ENCODE peak calls at places on chromosomes 13 and 19, in four cellular contexts. O is A549, H is GM12878, W is HepG2. S is an unnamed sample.

GRCh38 chr19:56927791-56928207 is 87.3 kb upstream of the PEG3 start:
- DNase-seq in H (no peak), W (peak; percentile 80), O (no peak), S (no peak)

GRCh38 chr19:4379383-4380253 is 20.7 kb downstream of the SH3GL1 start:
- DNase-seq in H (peak; percentile 69), O (peak; percentile 27), W (no peak), S (no peak)

GRCh38 chr13:51241720-51242119 is 19.5 kb downstream of the FAM124A start:
- DNase-seq in W (no peak), H (no peak), O (no peak), S (no peak)

GRCh38 chr19:35084078-35084762 is 31.4 kb upstream of the FXYD3 start:
- DNase-seq in H (no peak), O (no peak), W (no peak), S (no peak)

GRCh38 chr19:57241181-57241580 is 749 bp downstream of the ZNF805 start:
- DNase-seq in O (no peak), H (no peak), W (peak; percentile 12), S (peak; percentile 13)

GRCh38 chr13:45280751-45281634 is 60.0 kb downstream of the TPT1 start:
- DNase-seq in W (peak; percentile 47), H (no peak), O (peak; percentile 79), S (no peak)

GRCh38 chr19:3154957-3155736 is 19.3 kb downstream of the GNA15 start:
- DNase-seq in O (peak; percentile 75), H (peak; percentile 88), W (peak; percentile 50), S (peak; percentile 97)

GRCh38 chr13:102702965-102703720 is 8.3 kb upstream of the METTL21C start:
- DNase-seq in O (no peak), H (no peak), W (no peak), S (no peak)

GRCh38 chr19:41302624-41303351 is 7.2 kb upstream of the CCDC97 start:
- DNase-seq in H (peak; percentile 47), O (no peak), W (no peak), S (no peak)

GRCh38 chr19:57269515-57270250 is 10.6 kb upstream of the ZNF460 start:
- DNase-seq in W (no peak), O (no peak), H (peak; percentile 60), S (no peak)

GRCh38 chr19:4449826-4450075 is 7.8 kb downstream of the UBXN6 start:
- DNase-seq in H (no peak), O (no peak), W (no peak), S (no peak)

GRCh38 chr13:24648271-24648670 is 31.9 kb upstream of the ATP12A start:
- DNase-seq in O (no peak), H (no peak), W (no peak), S (no peak)

GRCh38 chr19:18991050-18991449 is 42.3 kb downstream of the SUGP2 start:
- DNase-seq in W (no peak), O (no peak), H (no peak), S (no peak)

GRCh38 chr19:51971624-51972023 is 15.0 kb downstream of the ZNF350 start:
- DNase-seq in O (no peak), W (no peak), H (no peak), S (no peak)

GRCh38 chr19:13149628-13150186 is 468 bp downstream of the STX10 start:
- DNase-seq in H (no peak), O (no peak), W (peak; percentile 37), S (no peak)

GRCh38 chr13:28641600-28641926 is 17.4 kb upstream of the POMP start:
- DNase-seq in H (peak; percentile 85), O (no peak), W (peak; percentile 10), S (no peak)

GRCh38 chr19:53333466-53334449 is at the start of gene ZNF845:
- DNase-seq in H (peak; percentile 63), W (peak; percentile 87), O (peak; percentile 70), S (peak; percentile 86)

GRCh38 chr13:109427148-109427547 is 359.2 kb downstream of the IRS2 start:
- DNase-seq in O (no peak), H (no peak), W (no peak), S (no peak)

GRCh38 chr19:11204943-11205349 is 7.6 kb upstream of the KANK2 start:
- DNase-seq in W (no peak), H (peak; percentile 26), O (no peak), S (no peak)

GRCh38 chr13:27219611-27220010 is 31.7 kb upstream of the RPL21 start:
- DNase-seq in H (no peak), W (no peak), O (no peak), S (no peak)

GRCh38 chr19:30638889-30639288 is 266.7 kb downstream of the ZNF536 start:
- DNase-seq in H (no peak), W (no peak), O (no peak), S (no peak)

GRCh38 chr19:53485046-53486004 is 17.8 kb downstream of the ZNF813 start:
- DNase-seq in H (no peak), W (no peak), O (no peak), S (no peak)

GRCh38 chr13:57874530-57874929 is 243.0 kb downstream of the PCDH17 start:
- DNase-seq in O (no peak), H (no peak), W (no peak), S (no peak)

GRCh38 chr13:46523972-46524737 is 28.8 kb upstream of the LRCH1 start:
- DNase-seq in O (no peak), H (no peak), W (no peak), S (no peak)

GRCh38 chr19:49094505-49095482 is 9.5 kb downstream of the SNRNP70 start:
- DNase-seq in H (no peak), O (no peak), W (no peak), S (no peak)

GRCh38 chr13:63463782-63464610 is 2048.3 kb upstream of the PCDH20 start:
- DNase-seq in H (peak; percentile 21), O (no peak), W (no peak), S (no peak)

DNA sequence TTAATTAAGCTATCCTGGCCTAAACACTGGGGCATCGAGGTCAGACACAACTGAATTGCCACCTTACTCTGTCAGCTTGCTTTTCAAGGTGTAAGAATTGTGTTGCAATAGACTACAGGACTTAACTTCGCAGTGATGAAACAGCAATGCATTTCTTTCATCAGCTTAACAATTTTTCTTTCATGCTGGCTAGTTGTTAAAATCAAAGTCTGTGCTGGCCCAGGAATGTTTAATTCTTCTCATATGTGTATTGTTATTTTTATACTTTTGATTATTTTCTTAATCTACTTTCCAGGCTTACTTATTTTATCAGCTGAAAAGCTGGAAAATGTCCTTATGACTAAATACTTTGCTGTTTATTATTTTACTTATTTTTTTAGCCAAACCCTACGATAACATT is 79.7 kb downstream of the EFNB2 start:
- DNase-seq in H (no peak), W (no peak), O (no peak), S (no peak)
- TF ChIP-seq POLR2AphosphoS2 in H (no peak), W (no peak), O (no peak), S (no peak)

DNA sequence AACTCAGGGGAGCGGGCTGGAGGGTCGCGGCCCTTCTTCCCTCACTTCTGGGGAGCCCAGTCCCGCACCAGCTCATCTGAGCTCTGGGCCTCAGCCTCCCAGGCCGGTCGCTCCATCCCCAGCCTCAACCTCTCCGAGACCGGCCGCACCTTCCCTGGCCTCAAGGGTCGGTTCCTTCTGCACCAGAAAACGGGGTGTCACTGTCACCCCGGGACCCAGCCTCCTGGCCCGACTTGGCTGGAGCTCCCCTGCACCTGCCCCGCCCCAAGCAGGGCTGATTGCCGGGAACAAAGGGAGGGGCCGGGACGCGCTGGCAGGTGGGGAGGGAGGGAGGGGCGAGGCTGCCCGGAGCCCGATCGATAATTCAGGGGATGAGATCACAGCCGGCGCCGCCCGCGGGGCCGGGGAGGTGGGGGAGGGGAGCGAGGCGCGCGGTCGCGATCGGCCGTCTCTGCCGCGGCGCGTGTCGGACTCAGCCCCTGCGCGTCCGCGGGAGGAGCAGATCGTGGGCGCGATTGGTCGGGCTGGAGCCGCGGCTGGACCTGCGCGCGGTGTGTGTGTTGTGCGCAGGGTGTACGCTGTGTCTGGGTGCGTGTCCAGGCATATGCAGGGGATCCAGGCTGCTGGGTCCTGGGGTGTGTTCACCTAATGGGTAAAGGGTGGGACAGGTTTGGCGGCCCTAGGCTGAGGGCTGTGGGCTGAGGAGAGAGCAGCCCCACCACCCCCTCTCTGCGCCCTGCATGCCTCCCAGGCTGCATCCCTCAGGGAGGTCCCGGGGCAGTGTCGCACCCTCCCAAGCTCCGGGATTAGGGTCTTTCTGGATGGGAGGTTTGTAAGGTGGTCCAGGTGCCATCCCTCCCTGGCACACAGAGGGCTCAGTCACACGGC is 1.1 kb upstream of the SHC2 start:
- DNase-seq in O (no peak), H (no peak), W (peak; percentile 66), S (peak; percentile 79)
- TF ChIP-seq POLR2AphosphoS2 in O (no peak), H (no peak), W (no peak), S (no peak)

DNA sequence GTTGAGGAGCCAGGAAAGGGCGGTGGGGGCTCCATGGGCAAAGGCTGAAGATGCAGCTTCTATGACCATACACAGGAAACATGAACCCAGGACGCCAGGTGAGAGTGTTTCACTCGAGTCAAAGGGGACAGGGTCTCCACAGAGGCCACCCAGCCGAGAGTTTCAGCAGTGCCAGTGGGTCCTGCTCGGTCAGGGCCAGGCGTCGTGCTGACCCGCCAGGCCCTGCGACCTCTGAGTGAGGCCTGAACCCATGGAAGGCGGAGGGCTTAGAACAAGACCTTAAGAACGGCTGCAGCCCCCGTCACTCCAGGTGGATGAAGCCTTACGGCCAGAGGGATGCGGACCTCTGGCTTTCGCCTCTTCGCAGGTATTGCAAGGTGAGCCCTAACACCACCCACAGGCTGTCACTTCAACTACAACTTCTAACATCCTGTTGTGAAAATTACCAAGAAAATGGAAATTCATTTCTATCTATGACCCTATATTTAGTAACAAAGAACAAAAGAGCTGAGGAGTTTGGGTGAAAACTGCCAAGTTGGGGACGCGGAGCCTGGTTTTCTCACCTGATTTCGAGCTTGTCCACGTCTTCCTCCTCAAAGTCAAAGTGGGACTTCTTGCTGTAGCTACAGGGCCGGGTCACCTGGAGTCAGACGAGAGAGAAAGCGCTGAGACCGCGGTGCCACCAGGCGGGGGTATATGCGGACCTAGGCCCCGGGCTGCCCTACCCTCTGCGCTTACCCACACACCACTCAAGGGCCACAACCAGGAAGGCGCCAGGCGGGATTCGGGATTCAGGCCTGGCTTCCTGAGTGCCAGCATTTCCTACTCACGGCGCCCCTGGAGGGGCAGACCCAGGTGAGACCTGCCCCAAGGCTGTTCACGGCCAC is 50.1 kb upstream of the C13orf46 start:
- DNase-seq in O (no peak), H (no peak), W (no peak), S (no peak)
- TF ChIP-seq POLR2AphosphoS2 in O (no peak), H (no peak), W (no peak), S (no peak)

GRCh38 chr19:5617080-5617479 is 5.5 kb downstream of the SAFB2 start:
- DNase-seq in O (no peak), H (no peak), W (no peak), S (no peak)
- TF ChIP-seq POLR2AphosphoS2 in O (no peak), H (no peak), W (no peak), S (no peak)

GRCh38 chr13:110666255-110666533 is 39.7 kb downstream of the CARS2 start:
- DNase-seq in H (no peak), O (no peak), W (no peak), S (no peak)

GRCh38 chr13:110664074-110664473 is 41.8 kb downstream of the CARS2 start:
- DNase-seq in H (no peak), O (no peak), W (no peak), S (no peak)

GRCh38 chr13:110665491-110666254 is 40.2 kb downstream of the CARS2 start:
- DNase-seq in O (no peak), W (no peak), H (no peak), S (no peak)

GRCh38 chr13:110663491-110663890 is 42.4 kb downstream of the CARS2 start:
- DNase-seq in O (no peak), W (no peak), H (no peak), S (no peak)

DNA sequence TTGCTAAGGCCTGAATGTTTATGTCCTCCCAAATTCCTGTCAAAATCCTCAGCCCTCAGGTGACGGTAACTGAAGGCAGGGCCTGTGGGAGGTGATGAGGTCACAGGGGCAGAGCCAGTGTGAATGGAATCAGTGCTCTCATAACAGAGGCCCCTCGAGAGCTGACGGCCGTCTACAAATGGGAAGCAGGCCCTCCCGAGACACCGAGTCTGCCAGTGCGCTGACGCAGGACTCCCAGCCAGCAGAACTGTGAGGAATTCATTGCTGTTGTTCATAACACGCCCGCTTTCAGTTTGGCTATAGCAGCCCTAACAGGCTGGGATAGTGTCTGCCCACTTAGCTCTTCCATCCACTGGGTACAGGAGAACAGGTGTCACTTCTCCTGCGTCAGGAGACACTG is 41.2 kb downstream of the CARS2 start:
- DNase-seq in O (no peak), H (no peak), W (no peak), S (no peak)
- TF ChIP-seq POLR2AphosphoS2 in O (no peak), H (no peak), W (no peak), S (no peak)